ENCODE peak calls at places on chromosomes 11 and 22, in four cellular contexts. U, Z, W and F are unnamed samples.

GRCh38 chr11:45247433-45247832 is 38.7 kb downstream of the SYT13 start:
- DNase-seq in U (no peak), Z (no peak), W (no peak), F (no peak)

GRCh38 chr22:44758354-44758969 is 6.1 kb downstream of the ARHGAP8 start:
- DNase-seq in U (no peak), Z (no peak), W (no peak), F (peak)

GRCh38 chr11:13337986-13338436 is 60.4 kb downstream of the BMAL1 start:
- DNase-seq in Z (no peak), W (no peak), U (peak), F (no peak)

GRCh38 chr11:57615308-57615707 is 17.8 kb downstream of the SERPING1 start:
- DNase-seq in W (no peak), U (no peak), Z (no peak), F (no peak)

GRCh38 chr22:32307617-32308016 is 50.0 kb upstream of the RFPL3 start:
- DNase-seq in W (no peak), Z (no peak), U (no peak), F (no peak)

GRCh38 chr11:92702037-92702436 is 267.4 kb upstream of the MTNR1B start:
- DNase-seq in Z (no peak), W (no peak), U (no peak), F (no peak)

GRCh38 chr11:73141031-73141308 is 1.1 kb downstream of the FCHSD2 start:
- DNase-seq in U (no peak), W (peak), Z (no peak), F (no peak)

GRCh38 chr22:49482811-49483210 is 344.9 kb downstream of the BRD1 start:
- DNase-seq in Z (no peak), W (no peak), U (no peak), F (no peak)

GRCh38 chr22:45314054-45314721 is 4.5 kb downstream of the FAM118A start:
- DNase-seq in W (no peak), Z (no peak), U (no peak), F (no peak)

GRCh38 chr11:10606536-10607208 is 38.2 kb upstream of the LYVE1 start:
- DNase-seq in W (no peak), Z (no peak), U (no peak), F (no peak)

GRCh38 chr11:1402776-1403620 is 13.3 kb downstream of the BRSK2 start:
- DNase-seq in Z (no peak), W (no peak), U (no peak), F (no peak)